ENCODE peak calls at places on chromosomes 16 and 17, in nine cellular contexts. One of them, this sample, is unnamed.

GRCh38 chr16:66692341-66692740 is 4.2 kb downstream of the CMTM4 start:
- DNase-seq in MCF 10A: peak; percentile 94
- DNase-seq in type B pancreatic cell: no peak
- DNase-seq in ecto neural progenitor cell: no peak
- DNase-seq in dorsolateral prefrontal cortex: no peak
- DNase-seq in NCI-H226: peak; percentile 22
- DNase-seq in GM23248: no peak
- DNase-seq in HS-27A: no peak
- DNase-seq in activated CD4-positive, CD25-positive, alpha-beta regulatory T cell treated with anti-CD3 and anti-CD28 coated beads, Interleukin-2, amount 50 U/mL, for 16 hours: no peak
- DNase-seq in this sample: no peak

GRCh38 chr17:27578718-27579085 is 52.3 kb upstream of the LGALS9 start:
- DNase-seq in MCF 10A: peak; percentile 69
- DNase-seq in type B pancreatic cell: no peak
- DNase-seq in ecto neural progenitor cell: no peak
- DNase-seq in dorsolateral prefrontal cortex: no peak
- DNase-seq in NCI-H226: peak; percentile 28
- DNase-seq in GM23248: peak; percentile 48
- DNase-seq in HS-27A: no peak
- DNase-seq in activated CD4-positive, CD25-positive, alpha-beta regulatory T cell treated with anti-CD3 and anti-CD28 coated beads, Interleukin-2, amount 50 U/mL, for 16 hours: no peak
- DNase-seq in this sample: no peak

GRCh38 chr16:30949655-30950515 is 1.0 kb downstream of the ORAI3 start:
- DNase-seq in MCF 10A: peak; percentile 97
- DNase-seq in type B pancreatic cell: no peak
- DNase-seq in ecto neural progenitor cell: peak; percentile 79
- DNase-seq in dorsolateral prefrontal cortex: no peak
- DNase-seq in NCI-H226: peak; percentile 90
- DNase-seq in GM23248: peak; percentile 90
- DNase-seq in HS-27A: no peak
- DNase-seq in activated CD4-positive, CD25-positive, alpha-beta regulatory T cell treated with anti-CD3 and anti-CD28 coated beads, Interleukin-2, amount 50 U/mL, for 16 hours: no peak
- DNase-seq in this sample: peak; percentile 95

GRCh38 chr17:33949100-33949499 is 306.0 kb upstream of the CCL2 start:
- DNase-seq in MCF 10A: no peak
- DNase-seq in type B pancreatic cell: no peak
- DNase-seq in ecto neural progenitor cell: peak; percentile 75
- DNase-seq in dorsolateral prefrontal cortex: no peak
- DNase-seq in NCI-H226: no peak
- DNase-seq in GM23248: peak; percentile 24
- DNase-seq in HS-27A: no peak
- DNase-seq in activated CD4-positive, CD25-positive, alpha-beta regulatory T cell treated with anti-CD3 and anti-CD28 coated beads, Interleukin-2, amount 50 U/mL, for 16 hours: no peak
- DNase-seq in this sample: no peak

GRCh38 chr17:42743595-42744282 is 1.1 kb downstream of the EZH1 start:
- DNase-seq in MCF 10A: no peak
- DNase-seq in type B pancreatic cell: no peak
- DNase-seq in ecto neural progenitor cell: no peak
- DNase-seq in dorsolateral prefrontal cortex: no peak
- DNase-seq in NCI-H226: no peak
- DNase-seq in GM23248: no peak
- DNase-seq in HS-27A: no peak
- DNase-seq in activated CD4-positive, CD25-positive, alpha-beta regulatory T cell treated with anti-CD3 and anti-CD28 coated beads, Interleukin-2, amount 50 U/mL, for 16 hours: no peak
- DNase-seq in this sample: no peak

GRCh38 chr16:86575754-86576557 is 2.4 kb upstream of the FOXL1 start:
- DNase-seq in MCF 10A: peak; percentile 98
- DNase-seq in type B pancreatic cell: peak; percentile 85
- DNase-seq in ecto neural progenitor cell: peak; percentile 95
- DNase-seq in dorsolateral prefrontal cortex: no peak
- DNase-seq in NCI-H226: peak; percentile 88
- DNase-seq in GM23248: peak; percentile 98
- DNase-seq in HS-27A: no peak
- DNase-seq in activated CD4-positive, CD25-positive, alpha-beta regulatory T cell treated with anti-CD3 and anti-CD28 coated beads, Interleukin-2, amount 50 U/mL, for 16 hours: no peak
- DNase-seq in this sample: no peak

GRCh38 chr16:79328327-79329162 is 272.0 kb downstream of the MAF start:
- DNase-seq in MCF 10A: peak; percentile 34
- DNase-seq in type B pancreatic cell: no peak
- DNase-seq in ecto neural progenitor cell: no peak
- DNase-seq in dorsolateral prefrontal cortex: no peak
- DNase-seq in NCI-H226: no peak
- DNase-seq in GM23248: peak; percentile 0
- DNase-seq in HS-27A: no peak
- DNase-seq in activated CD4-positive, CD25-positive, alpha-beta regulatory T cell treated with anti-CD3 and anti-CD28 coated beads, Interleukin-2, amount 50 U/mL, for 16 hours: no peak
- DNase-seq in this sample: no peak

GRCh38 chr17:39605492-39606433 is 2.0 kb downstream of the NEUROD2 start:
- DNase-seq in MCF 10A: no peak
- DNase-seq in type B pancreatic cell: no peak
- DNase-seq in ecto neural progenitor cell: peak; percentile 77
- DNase-seq in dorsolateral prefrontal cortex: no peak
- DNase-seq in NCI-H226: no peak
- DNase-seq in GM23248: no peak
- DNase-seq in HS-27A: no peak
- DNase-seq in activated CD4-positive, CD25-positive, alpha-beta regulatory T cell treated with anti-CD3 and anti-CD28 coated beads, Interleukin-2, amount 50 U/mL, for 16 hours: no peak
- DNase-seq in this sample: no peak

GRCh38 chr17:27597783-27598320 is 33.1 kb upstream of the LGALS9 start:
- DNase-seq in MCF 10A: no peak
- DNase-seq in type B pancreatic cell: no peak
- DNase-seq in ecto neural progenitor cell: no peak
- DNase-seq in dorsolateral prefrontal cortex: no peak
- DNase-seq in NCI-H226: no peak
- DNase-seq in GM23248: no peak
- DNase-seq in HS-27A: no peak
- DNase-seq in activated CD4-positive, CD25-positive, alpha-beta regulatory T cell treated with anti-CD3 and anti-CD28 coated beads, Interleukin-2, amount 50 U/mL, for 16 hours: no peak
- DNase-seq in this sample: no peak

GRCh38 chr17:72192409-72193192 is 71.8 kb downstream of the SOX9 start:
- DNase-seq in MCF 10A: peak; percentile 4
- DNase-seq in type B pancreatic cell: no peak
- DNase-seq in ecto neural progenitor cell: no peak
- DNase-seq in dorsolateral prefrontal cortex: no peak
- DNase-seq in NCI-H226: peak; percentile 84
- DNase-seq in GM23248: peak; percentile 95
- DNase-seq in HS-27A: no peak
- DNase-seq in activated CD4-positive, CD25-positive, alpha-beta regulatory T cell treated with anti-CD3 and anti-CD28 coated beads, Interleukin-2, amount 50 U/mL, for 16 hours: no peak
- DNase-seq in this sample: no peak

GRCh38 chr16:58123896-58124600 is 5.1 kb downstream of the CFAP20 start:
- DNase-seq in MCF 10A: no peak
- DNase-seq in type B pancreatic cell: no peak
- DNase-seq in ecto neural progenitor cell: no peak
- DNase-seq in dorsolateral prefrontal cortex: no peak
- DNase-seq in NCI-H226: no peak
- DNase-seq in GM23248: peak; percentile 4
- DNase-seq in HS-27A: no peak
- DNase-seq in activated CD4-positive, CD25-positive, alpha-beta regulatory T cell treated with anti-CD3 and anti-CD28 coated beads, Interleukin-2, amount 50 U/mL, for 16 hours: no peak
- DNase-seq in this sample: no peak

GRCh38 chr17:4641297-4642195 is at the start of gene ALOX15:
- DNase-seq in MCF 10A: no peak
- DNase-seq in type B pancreatic cell: no peak
- DNase-seq in ecto neural progenitor cell: peak; percentile 74
- DNase-seq in dorsolateral prefrontal cortex: no peak
- DNase-seq in NCI-H226: no peak
- DNase-seq in GM23248: no peak
- DNase-seq in HS-27A: no peak
- DNase-seq in activated CD4-positive, CD25-positive, alpha-beta regulatory T cell treated with anti-CD3 and anti-CD28 coated beads, Interleukin-2, amount 50 U/mL, for 16 hours: no peak
- DNase-seq in this sample: no peak

GRCh38 chr17:65754081-65754480 is 192.6 kb upstream of the AXIN2 start:
- DNase-seq in MCF 10A: no peak
- DNase-seq in type B pancreatic cell: no peak
- DNase-seq in ecto neural progenitor cell: no peak
- DNase-seq in dorsolateral prefrontal cortex: no peak
- DNase-seq in NCI-H226: no peak
- DNase-seq in GM23248: no peak
- DNase-seq in HS-27A: no peak
- DNase-seq in activated CD4-positive, CD25-positive, alpha-beta regulatory T cell treated with anti-CD3 and anti-CD28 coated beads, Interleukin-2, amount 50 U/mL, for 16 hours: no peak
- DNase-seq in this sample: no peak

GRCh38 chr17:8650119-8650499 is 19.6 kb upstream of the MYH10 start:
- DNase-seq in MCF 10A: no peak
- DNase-seq in type B pancreatic cell: no peak
- DNase-seq in ecto neural progenitor cell: no peak
- DNase-seq in dorsolateral prefrontal cortex: no peak
- DNase-seq in NCI-H226: no peak
- DNase-seq in GM23248: no peak
- DNase-seq in HS-27A: no peak
- DNase-seq in activated CD4-positive, CD25-positive, alpha-beta regulatory T cell treated with anti-CD3 and anti-CD28 coated beads, Interleukin-2, amount 50 U/mL, for 16 hours: no peak
- DNase-seq in this sample: no peak

GRCh38 chr16:74111583-74111982 is 185.0 kb upstream of the PSMD7 start:
- DNase-seq in MCF 10A: no peak
- DNase-seq in type B pancreatic cell: no peak
- DNase-seq in ecto neural progenitor cell: no peak
- DNase-seq in dorsolateral prefrontal cortex: no peak
- DNase-seq in NCI-H226: no peak
- DNase-seq in GM23248: no peak
- DNase-seq in HS-27A: no peak
- DNase-seq in activated CD4-positive, CD25-positive, alpha-beta regulatory T cell treated with anti-CD3 and anti-CD28 coated beads, Interleukin-2, amount 50 U/mL, for 16 hours: no peak
- DNase-seq in this sample: no peak

GRCh38 chr17:39165178-39165843 is 650 bp downstream of the ARL5C start:
- DNase-seq in MCF 10A: no peak
- DNase-seq in type B pancreatic cell: no peak
- DNase-seq in ecto neural progenitor cell: peak; percentile 76
- DNase-seq in dorsolateral prefrontal cortex: no peak
- DNase-seq in NCI-H226: no peak
- DNase-seq in GM23248: peak; percentile 18
- DNase-seq in HS-27A: no peak
- DNase-seq in activated CD4-positive, CD25-positive, alpha-beta regulatory T cell treated with anti-CD3 and anti-CD28 coated beads, Interleukin-2, amount 50 U/mL, for 16 hours: no peak
- DNase-seq in this sample: no peak

GRCh38 chr16:67378642-67379041 is 14.7 kb downstream of the TPPP3 start:
- DNase-seq in MCF 10A: no peak
- DNase-seq in type B pancreatic cell: no peak
- DNase-seq in ecto neural progenitor cell: no peak
- DNase-seq in dorsolateral prefrontal cortex: no peak
- DNase-seq in NCI-H226: no peak
- DNase-seq in GM23248: peak; percentile 27
- DNase-seq in HS-27A: no peak
- DNase-seq in activated CD4-positive, CD25-positive, alpha-beta regulatory T cell treated with anti-CD3 and anti-CD28 coated beads, Interleukin-2, amount 50 U/mL, for 16 hours: no peak
- DNase-seq in this sample: no peak

GRCh38 chr17:50056217-50056960 is 479 bp downstream of the ITGA3 start:
- DNase-seq in MCF 10A: peak; percentile 68
- DNase-seq in type B pancreatic cell: peak; percentile 85
- DNase-seq in ecto neural progenitor cell: no peak
- DNase-seq in dorsolateral prefrontal cortex: peak; percentile 78
- DNase-seq in NCI-H226: peak; percentile 72
- DNase-seq in GM23248: peak; percentile 80
- DNase-seq in HS-27A: no peak
- DNase-seq in activated CD4-positive, CD25-positive, alpha-beta regulatory T cell treated with anti-CD3 and anti-CD28 coated beads, Interleukin-2, amount 50 U/mL, for 16 hours: peak; percentile 28
- DNase-seq in this sample: no peak

GRCh38 chr17:63911657-63912100 is 621 bp upstream of the CSHL1 start:
- DNase-seq in MCF 10A: peak; percentile 36
- DNase-seq in type B pancreatic cell: no peak
- DNase-seq in ecto neural progenitor cell: peak; percentile 84
- DNase-seq in dorsolateral prefrontal cortex: no peak
- DNase-seq in NCI-H226: no peak
- DNase-seq in GM23248: peak; percentile 52
- DNase-seq in HS-27A: no peak
- DNase-seq in activated CD4-positive, CD25-positive, alpha-beta regulatory T cell treated with anti-CD3 and anti-CD28 coated beads, Interleukin-2, amount 50 U/mL, for 16 hours: peak; percentile 40
- DNase-seq in this sample: no peak

This sample was measured in esophagus muscularis mucosa.